ENCODE peak calls at places on chromosomes 12 and 14, in six cellular contexts. N is H9, A is brain microvascular endothelial cell, M is NB4, D is HFFc6, B is HCT116. J is an unnamed sample.
A peak's percentile ranks its signal among the peaks of the same experiment; 100 is the strongest.

GRCh38 chr14:37081220-37081619 is 91.2 kb downstream of the SLC25A21 start:
- DNase-seq in D (no peak), A (peak; percentile 14), B (peak; percentile 93), M (no peak), N (no peak), J (peak; percentile 74)

GRCh38 chr12:65595016-65595560 is 229.2 kb upstream of the HMGA2 start:
- DNase-seq in A (no peak), N (peak; percentile 47), D (no peak), B (no peak), M (no peak), J (no peak)

GRCh38 chr12:12201274-12201758 is 65.5 kb downstream of the LRP6 start:
- DNase-seq in B (no peak), D (no peak), M (no peak), A (peak; percentile 69), N (no peak), J (no peak)

GRCh38 chr14:104464907-104465306 is 114.7 kb upstream of the C14orf180 start:
- DNase-seq in M (no peak), N (no peak), D (no peak), A (no peak), B (no peak), J (no peak)

GRCh38 chr12:107490000-107490399 is 195.6 kb upstream of the PWP1 start:
- DNase-seq in N (no peak), B (no peak), D (no peak), M (no peak), A (no peak), J (no peak)

GRCh38 chr12:88153959-88154358 is 11.9 kb downstream of the TMTC3 start:
- DNase-seq in M (peak; percentile 45), N (no peak), B (peak; percentile 37), A (peak; percentile 27), D (peak; percentile 20), J (peak; percentile 16)

GRCh38 chr12:117105902-117106301 is 6.7 kb upstream of the TESC start:
- DNase-seq in B (peak; percentile 88), A (no peak), M (no peak), D (no peak), N (no peak), J (peak; percentile 68)

GRCh38 chr12:53454710-53455109 is 2.8 kb downstream of the PCBP2 start:
- DNase-seq in A (no peak), M (no peak), N (no peak), B (no peak), D (no peak), J (no peak)

GRCh38 chr12:52010152-52010622 is 3.4 kb downstream of the TAMALIN start:
- DNase-seq in D (peak; percentile 11), A (peak; percentile 32), M (peak; percentile 89), B (no peak), N (peak; percentile 96), J (no peak)

GRCh38 chr12:131105736-131106356 is 152.1 kb downstream of the ADGRD1 start:
- DNase-seq in A (no peak), B (no peak), D (no peak), M (peak; percentile 36), N (peak; percentile 15), J (no peak)

GRCh38 chr14:58354817-58355216 is 40.9 kb upstream of the TOMM20L start:
- DNase-seq in A (no peak), B (no peak), D (no peak), N (no peak), M (no peak), J (no peak)

GRCh38 chr12:123929869-123930583 is 42.6 kb downstream of the CCDC92 start:
- DNase-seq in A (no peak), N (no peak), D (no peak), M (no peak), B (no peak), J (no peak)

GRCh38 chr12:42094277-42094676 is 50.4 kb downstream of the GXYLT1 start:
- DNase-seq in N (peak; percentile 47), D (peak; percentile 39), A (peak; percentile 71), M (peak; percentile 13), B (peak; percentile 33), J (no peak)

GRCh38 chr14:105192866-105193731 is 12.0 kb upstream of the NUDT14 start:
- DNase-seq in B (no peak), D (no peak), N (no peak), M (peak; percentile 55), A (peak; percentile 22), J (no peak)

GRCh38 chr14:21098134-21098891 is at the start of gene ZNF219:
- DNase-seq in A (no peak), B (no peak), M (peak; percentile 60), D (peak; percentile 15), N (peak; percentile 83), J (peak; percentile 37)

GRCh38 chr12:108112815-108113556 is 16.1 kb upstream of the WSCD2 start:
- DNase-seq in N (peak; percentile 84), A (no peak), M (no peak), D (no peak), B (no peak), J (no peak)

GRCh38 chr12:67019070-67019469 is 250.1 kb upstream of the CAND1 start:
- DNase-seq in D (no peak), B (no peak), N (no peak), A (no peak), M (no peak), J (no peak)

GRCh38 chr12:103742349-103742784 is 98.7 kb downstream of the NT5DC3 start:
- DNase-seq in N (no peak), D (peak; percentile 25), M (no peak), B (no peak), A (no peak), J (peak; percentile 28)

GRCh38 chr14:63713765-63714164 is 14.1 kb downstream of the SGPP1 start:
- DNase-seq in A (peak; percentile 28), B (peak; percentile 32), M (no peak), N (no peak), D (peak; percentile 54), J (no peak)

GRCh38 chr12:89064780-89065179 is 287.5 kb downstream of the DUSP6 start:
- DNase-seq in D (peak; percentile 90), B (peak; percentile 84), M (no peak), N (no peak), A (peak; percentile 51), J (peak; percentile 52)

GRCh38 chr14:51208982-51209381 is 31.1 kb upstream of the TMX1 start:
- DNase-seq in N (no peak), A (no peak), D (no peak), M (no peak), B (no peak), J (no peak)

GRCh38 chr12:70444903-70445302 is 78.8 kb downstream of the KCNMB4 start:
- DNase-seq in A (no peak), B (no peak), N (no peak), M (no peak), D (no peak), J (no peak)

GRCh38 chr14:79627058-79627457 is 584.2 kb downstream of the DIO2 start:
- DNase-seq in B (no peak), N (no peak), M (no peak), D (no peak), A (no peak), J (no peak)

GRCh38 chr12:127888948-127889347 is 378.0 kb upstream of the TMEM132C start:
- DNase-seq in M (no peak), D (no peak), A (peak; percentile 27), N (no peak), B (no peak), J (no peak)

GRCh38 chr14:64266206-64266605 is 28.0 kb downstream of the ESR2 start:
- DNase-seq in D (peak; percentile 18), B (no peak), N (no peak), M (peak; percentile 4), A (peak; percentile 21), J (no peak)

GRCh38 chr12:90235642-90236041 is 527.0 kb upstream of the ATP2B1 start:
- DNase-seq in D (peak; percentile 12), N (no peak), M (no peak), B (no peak), A (no peak), J (no peak)

GRCh38 chr12:105510526-105510925 is 180.0 kb downstream of the C12orf75 start:
- DNase-seq in M (no peak), D (no peak), A (no peak), B (no peak), N (no peak), J (no peak)

GRCh38 chr12:88993655-88994054 is 358.6 kb downstream of the DUSP6 start:
- DNase-seq in B (peak; percentile 63), D (peak; percentile 59), M (peak; percentile 70), N (no peak), A (peak; percentile 24), J (peak; percentile 7)

GRCh38 chr12:32559434-32559833 is 119.7 kb upstream of the DNM1L start:
- DNase-seq in M (no peak), B (no peak), A (no peak), D (no peak), N (no peak), J (no peak)

GRCh38 chr12:32561931-32562341 is 117.2 kb upstream of the DNM1L start:
- DNase-seq in M (no peak), N (no peak), B (no peak), D (peak; percentile 33), A (no peak), J (no peak)

GRCh38 chr12:32558941-32559340 is 120.2 kb upstream of the DNM1L start:
- DNase-seq in B (no peak), A (no peak), D (peak; percentile 63), M (no peak), N (no peak), J (no peak)

GRCh38 chr12:32560520-32560919 is 118.6 kb upstream of the DNM1L start:
- DNase-seq in D (no peak), B (no peak), N (no peak), A (no peak), M (no peak), J (no peak)
- TF ChIP-seq CTCF in D (no peak), B (no peak), N (peak; percentile 22), A (peak; percentile 8), M (no peak), J (no peak)

DNA sequence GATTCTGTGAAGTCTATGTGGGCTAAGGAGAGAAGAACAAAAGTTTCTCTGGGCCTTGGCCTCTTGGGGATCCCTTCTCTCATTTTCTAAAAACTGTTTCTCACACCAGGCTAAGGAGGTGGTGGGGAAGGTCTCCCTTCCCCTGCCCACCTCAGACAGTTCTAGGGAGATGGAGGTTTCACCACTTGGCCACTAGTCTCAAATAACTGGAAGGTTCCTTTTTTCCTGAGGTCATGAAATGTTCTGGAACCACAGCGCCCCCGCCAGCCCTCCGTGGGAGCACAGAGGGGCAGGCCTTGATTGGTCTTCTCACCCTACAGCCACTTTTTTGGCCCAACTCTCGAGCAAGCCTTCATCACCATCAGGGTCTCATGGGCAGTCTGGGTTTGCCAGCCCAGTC is 12.6 kb downstream of the C12orf43 start:
- DNase-seq in B (no peak), M (peak; percentile 48), N (peak; percentile 73), A (no peak), D (no peak), J (peak; percentile 54)
- TF ChIP-seq CTCF in B (peak; percentile 56), M (peak; percentile 40), N (peak; percentile 66), A (peak; percentile 19), D (peak; percentile 39), J (no peak)

GRCh38 chr12:110699591-110700445 is 10.9 kb upstream of the HVCN1 start:
- DNase-seq in A (no peak), M (peak; percentile 55), D (no peak), N (peak; percentile 67), B (no peak), J (no peak)
- TF ChIP-seq CTCF in A (no peak), M (peak; percentile 29), D (no peak), N (peak; percentile 44), B (peak; percentile 38), J (no peak)

DNA sequence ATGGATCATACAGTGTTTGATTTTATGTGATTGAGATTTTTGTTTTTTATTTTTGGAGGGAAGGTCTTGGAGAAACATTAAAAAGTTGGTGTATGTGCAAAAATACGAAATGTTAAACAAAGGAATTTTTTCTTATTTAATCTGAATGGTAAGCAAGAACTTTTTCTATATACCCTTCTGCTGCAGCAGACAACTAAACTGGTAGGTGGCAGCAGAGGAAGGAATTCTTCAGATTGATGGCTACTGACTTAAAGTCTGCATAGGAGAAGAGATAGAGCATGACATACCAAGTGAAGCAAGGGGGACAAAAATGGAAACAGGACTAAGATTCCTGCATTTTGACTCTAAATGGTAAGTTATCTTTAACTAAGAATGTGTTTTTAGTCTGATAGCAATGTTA is 42.0 kb upstream of the A2ML1 start:
- DNase-seq in D (peak; percentile 40), A (peak; percentile 46), B (peak; percentile 18), M (peak; percentile 35), N (peak; percentile 47), J (peak; percentile 10)
- TF ChIP-seq CTCF in D (peak; percentile 64), A (peak; percentile 56), B (peak; percentile 27), M (no peak), N (peak; percentile 69), J (no peak)

J was measured in Calu3.